ENCODE peak calls at places on chromosome 3, in nine cellular contexts. One of them, this sample, is unnamed.

GRCh38 chr3:123298903-123299302 is 97.2 kb downstream of the SEC22A start:
- DNase-seq in keratinocyte: no peak
- DNase-seq in cardiac muscle cell: no peak
- DNase-seq in germinal center: no peak
- DNase-seq in psoas muscle: no peak
- DNase-seq in A549: peak; percentile 16
- DNase-seq in NCI-H1105 treated with DMSO at 0.1 percent for 48 hours: no peak
- DNase-seq in aorta: no peak
- DNase-seq in Daoy: no peak
- DNase-seq in this sample: no peak

GRCh38 chr3:136070953-136071949 is 105.7 kb downstream of the PPP2R3A start:
- DNase-seq in Daoy: peak; percentile 53
- DNase-seq in germinal center: no peak
- DNase-seq in NCI-H1105 treated with DMSO at 0.1 percent for 48 hours: peak; percentile 60
- DNase-seq in aorta: peak; percentile 47
- DNase-seq in psoas muscle: peak; percentile 55
- DNase-seq in A549: no peak
- DNase-seq in cardiac muscle cell: peak; percentile 81
- DNase-seq in keratinocyte: no peak
- DNase-seq in this sample: no peak

GRCh38 chr3:194472290-194472920 is 14.4 kb downstream of the ATP13A3 start:
- DNase-seq in A549: peak; percentile 25
- DNase-seq in cardiac muscle cell: peak; percentile 82
- DNase-seq in psoas muscle: no peak
- DNase-seq in NCI-H1105 treated with DMSO at 0.1 percent for 48 hours: peak; percentile 78
- DNase-seq in Daoy: peak; percentile 57
- DNase-seq in keratinocyte: peak; percentile 42
- DNase-seq in aorta: no peak
- DNase-seq in germinal center: peak; percentile 31
- DNase-seq in this sample: peak; percentile 49

GRCh38 chr3:163951397-163951987 is 1126.8 kb downstream of the SI start:
- DNase-seq in A549: no peak
- DNase-seq in NCI-H1105 treated with DMSO at 0.1 percent for 48 hours: peak; percentile 25
- DNase-seq in germinal center: no peak
- DNase-seq in cardiac muscle cell: no peak
- DNase-seq in psoas muscle: no peak
- DNase-seq in aorta: no peak
- DNase-seq in keratinocyte: no peak
- DNase-seq in Daoy: no peak
- DNase-seq in this sample: no peak

GRCh38 chr3:28139967-28140634 is 101.3 kb upstream of the CMC1 start:
- DNase-seq in aorta: no peak
- DNase-seq in keratinocyte: no peak
- DNase-seq in NCI-H1105 treated with DMSO at 0.1 percent for 48 hours: peak; percentile 31
- DNase-seq in Daoy: no peak
- DNase-seq in germinal center: no peak
- DNase-seq in cardiac muscle cell: peak; percentile 31
- DNase-seq in psoas muscle: no peak
- DNase-seq in A549: no peak
- DNase-seq in this sample: no peak

GRCh38 chr3:123105201-123106189 is 38.7 kb downstream of the PDIA5 start:
- DNase-seq in psoas muscle: no peak
- DNase-seq in germinal center: peak; percentile 71
- DNase-seq in NCI-H1105 treated with DMSO at 0.1 percent for 48 hours: no peak
- DNase-seq in aorta: peak; percentile 6
- DNase-seq in A549: no peak
- DNase-seq in cardiac muscle cell: no peak
- DNase-seq in keratinocyte: no peak
- DNase-seq in Daoy: no peak
- DNase-seq in this sample: no peak

GRCh38 chr3:53200501-53201189 is 39.6 kb downstream of the PRKCD start:
- DNase-seq in A549: no peak
- DNase-seq in aorta: no peak
- DNase-seq in germinal center: no peak
- DNase-seq in keratinocyte: no peak
- DNase-seq in psoas muscle: no peak
- DNase-seq in NCI-H1105 treated with DMSO at 0.1 percent for 48 hours: no peak
- DNase-seq in Daoy: no peak
- DNase-seq in cardiac muscle cell: no peak
- DNase-seq in this sample: no peak

GRCh38 chr3:55683666-55684270 is 196.7 kb upstream of the WNT5A start:
- DNase-seq in Daoy: no peak
- DNase-seq in NCI-H1105 treated with DMSO at 0.1 percent for 48 hours: no peak
- DNase-seq in psoas muscle: no peak
- DNase-seq in cardiac muscle cell: no peak
- DNase-seq in keratinocyte: no peak
- DNase-seq in A549: no peak
- DNase-seq in aorta: no peak
- DNase-seq in germinal center: no peak
- DNase-seq in this sample: no peak

GRCh38 chr3:197564097-197564843 is 8.5 kb upstream of the BDH1 start:
- DNase-seq in psoas muscle: no peak
- DNase-seq in NCI-H1105 treated with DMSO at 0.1 percent for 48 hours: no peak
- DNase-seq in germinal center: no peak
- DNase-seq in cardiac muscle cell: no peak
- DNase-seq in keratinocyte: no peak
- DNase-seq in aorta: no peak
- DNase-seq in A549: no peak
- DNase-seq in Daoy: no peak
- DNase-seq in this sample: no peak

GRCh38 chr3:190055773-190056172 is 64.9 kb downstream of the P3H2 start:
- DNase-seq in keratinocyte: no peak
- DNase-seq in A549: no peak
- DNase-seq in aorta: no peak
- DNase-seq in psoas muscle: no peak
- DNase-seq in cardiac muscle cell: no peak
- DNase-seq in germinal center: no peak
- DNase-seq in Daoy: no peak
- DNase-seq in NCI-H1105 treated with DMSO at 0.1 percent for 48 hours: no peak
- DNase-seq in this sample: no peak

GRCh38 chr3:69181592-69182211 is 59.3 kb upstream of the LMOD3 start:
- DNase-seq in psoas muscle: no peak
- DNase-seq in cardiac muscle cell: peak; percentile 86
- DNase-seq in A549: no peak
- DNase-seq in aorta: no peak
- DNase-seq in keratinocyte: no peak
- DNase-seq in NCI-H1105 treated with DMSO at 0.1 percent for 48 hours: no peak
- DNase-seq in germinal center: no peak
- DNase-seq in Daoy: peak; percentile 63
- DNase-seq in this sample: no peak

GRCh38 chr3:152399374-152399773 is 130.6 kb downstream of the MBNL1 start:
- DNase-seq in Daoy: peak; percentile 18
- DNase-seq in A549: no peak
- DNase-seq in cardiac muscle cell: peak; percentile 60
- DNase-seq in psoas muscle: no peak
- DNase-seq in keratinocyte: no peak
- DNase-seq in NCI-H1105 treated with DMSO at 0.1 percent for 48 hours: no peak
- DNase-seq in aorta: no peak
- DNase-seq in germinal center: no peak
- DNase-seq in this sample: no peak

GRCh38 chr3:99175276-99175801 is 273.8 kb upstream of the DCBLD2 start:
- DNase-seq in Daoy: no peak
- DNase-seq in psoas muscle: no peak
- DNase-seq in NCI-H1105 treated with DMSO at 0.1 percent for 48 hours: no peak
- DNase-seq in germinal center: no peak
- DNase-seq in keratinocyte: no peak
- DNase-seq in A549: no peak
- DNase-seq in aorta: no peak
- DNase-seq in cardiac muscle cell: no peak
- DNase-seq in this sample: no peak

GRCh38 chr3:15097889-15098288 is 1.1 kb downstream of the RBSN start:
- DNase-seq in germinal center: peak; percentile 41
- DNase-seq in cardiac muscle cell: no peak
- DNase-seq in A549: no peak
- DNase-seq in keratinocyte: no peak
- DNase-seq in NCI-H1105 treated with DMSO at 0.1 percent for 48 hours: no peak
- DNase-seq in Daoy: peak; percentile 37
- DNase-seq in aorta: no peak
- DNase-seq in psoas muscle: no peak
- DNase-seq in this sample: no peak

This sample was measured in amniotic stem cell.